ENCODE peak calls at places on chromosomes 12 and 14, in eight cellular contexts. Q is neuronal stem cell, O is aorta, E is endodermal cell, M is BE2C, Y is stomach, T is Peyer's patch, J is ovary. R is an unnamed sample. For H3K4me1, the result is how much of the 10 kb centered on the place peaks cover.

GRCh38 chr12:27911397-27911796 is 61.1 kb downstream of the PTHLH start:
- DNase-seq in Q (no peak), O (no peak), E (no peak), M (no peak), Y (no peak), T (no peak), J (no peak), R (no peak)

GRCh38 chr14:99596071-99596627 is 7.9 kb downstream of the CCDC85C start:
- DNase-seq in Q (no peak), O (no peak), E (no peak), M (peak), Y (peak), T (no peak), J (no peak), R (no peak)

GRCh38 chr14:40796168-40796567 is 810.5 kb upstream of the LRFN5 start:
- DNase-seq in Q (no peak), O (no peak), E (no peak), M (no peak), Y (no peak), T (no peak), J (no peak), R (no peak)

GRCh38 chr14:55889124-55889523 is 229.1 kb upstream of the PELI2 start:
- DNase-seq in Q (no peak), O (no peak), E (no peak), M (no peak), Y (peak), T (peak), J (no peak), R (no peak)

GRCh38 chr14:22059201-22059600 is 385.6 kb upstream of the OR4E1 start:
- DNase-seq in Q (no peak), O (no peak), E (no peak), M (no peak), Y (no peak), T (no peak), J (no peak), R (no peak)

GRCh38 chr12:3304436-3305135 is 186.4 kb upstream of the PRMT8 start:
- DNase-seq in Q (no peak), O (no peak), E (no peak), M (peak), Y (peak), T (no peak), J (no peak), R (no peak)

GRCh38 chr12:120725659-120726509 is at the start of gene ACADS:
- DNase-seq in Q (peak), O (peak), E (peak), M (peak), Y (peak), T (peak), J (peak), R (peak)

GRCh38 chr12:20314325-20314724 is 54.0 kb upstream of the PDE3A start:
- DNase-seq in Q (no peak), O (no peak), E (no peak), M (no peak), Y (no peak), T (no peak), J (no peak), R (no peak)

GRCh38 chr12:44780221-44780770 is 95.8 kb downstream of the NELL2 start:
- DNase-seq in Q (no peak), O (no peak), E (no peak), M (no peak), Y (no peak), T (no peak), J (no peak), R (no peak)

GRCh38 chr14:56752428-56752827 is 57.9 kb downstream of the OTX2 start:
- DNase-seq in Q (no peak), O (no peak), E (no peak), M (no peak), Y (no peak), T (no peak), J (no peak), R (no peak)

GRCh38 chr12:132490481-132491348 is 764 bp downstream of the FBRSL1 start:
- DNase-seq in Q (no peak), O (no peak), E (peak), M (no peak), Y (no peak), T (no peak), J (no peak), R (no peak)

GRCh38 chr12:3132636-3133409 is 55.6 kb downstream of the TSPAN9 start:
- DNase-seq in Q (no peak), O (peak), E (peak), M (peak), Y (no peak), T (no peak), J (no peak), R (no peak)

GRCh38 chr12:1611775-1612174 is 17.3 kb upstream of the WNT5B start:
- DNase-seq in Q (no peak), O (no peak), E (no peak), M (no peak), Y (no peak), T (no peak), J (no peak), R (no peak)

GRCh38 chr12:65649126-65649525 is 175.2 kb upstream of the HMGA2 start:
- DNase-seq in Q (no peak), O (no peak), E (no peak), M (no peak), Y (no peak), T (peak), J (no peak), R (peak)

GRCh38 chr12:26212356-26212755 is 17.0 kb downstream of the SSPN start:
- DNase-seq in Q (no peak), O (no peak), E (no peak), M (no peak), Y (no peak), T (no peak), J (no peak), R (no peak)

GRCh38 chr12:67067453-67068203 is 201.5 kb upstream of the CAND1 start:
- DNase-seq in Q (no peak), O (no peak), E (peak), M (no peak), Y (no peak), T (no peak), J (no peak), R (no peak)

GRCh38 chr12:114850853-114851252 is 166.9 kb upstream of the TBX3 start:
- DNase-seq in Q (no peak), O (no peak), E (no peak), M (no peak), Y (no peak), T (no peak), J (no peak), R (no peak)

GRCh38 chr12:80101126-80101525 is 1.8 kb downstream of the OTOGL start:
- DNase-seq in Q (no peak), O (no peak), E (no peak), M (no peak), Y (no peak), T (no peak), J (no peak), R (no peak)

GRCh38 chr12:96375841-96376249 is 24.4 kb downstream of the CDK17 start:
- DNase-seq in Q (no peak), O (no peak), E (no peak), M (no peak), Y (no peak), T (no peak), J (no peak), R (no peak)

GRCh38 chr12:64385019-64385418 is 5.5 kb downstream of the C12orf56 start:
- DNase-seq in Q (no peak), O (no peak), E (no peak), M (no peak), Y (no peak), T (no peak), J (no peak), R (no peak)

GRCh38 chr12:46370380-46370734 is 2.2 kb downstream of the SLC38A2 start:
- DNase-seq in Q (no peak), O (no peak), E (no peak), M (no peak), Y (no peak), T (no peak), J (no peak), R (no peak)

GRCh38 chr12:115451151-115451784 is 767.3 kb upstream of the TBX3 start:
- DNase-seq in Q (no peak), O (no peak), E (peak), M (peak), Y (no peak), T (no peak), J (no peak), R (no peak)

GRCh38 chr12:26188132-26188531 is 7.2 kb upstream of the SSPN start:
- DNase-seq in Q (no peak), O (no peak), E (no peak), M (no peak), Y (no peak), T (no peak), J (no peak), R (no peak)

GRCh38 chr14:55864890-55865655 is 253.1 kb upstream of the PELI2 start:
- DNase-seq in Q (no peak), O (no peak), E (peak), M (peak), Y (no peak), T (no peak), J (no peak), R (no peak)

GRCh38 chr14:20093442-20093841 is 17.1 kb upstream of the OR4K17 start:
- DNase-seq in Q (no peak), O (no peak), E (no peak), M (no peak), Y (no peak), T (no peak), J (no peak), R (no peak)

GRCh38 chr12:107610030-107610859 is 75.4 kb upstream of the PWP1 start:
- DNase-seq in Q (peak), O (no peak), E (peak), M (peak), Y (no peak), T (peak), J (no peak), R (no peak)

GRCh38 chr14:45793081-45793480 is 540.1 kb upstream of the MIS18BP1 start:
- DNase-seq in Q (no peak), O (no peak), E (no peak), M (no peak), Y (peak), T (no peak), J (no peak), R (no peak)

GRCh38 chr12:58566599-58566998 is 353.7 kb downstream of the LRIG3 start:
- DNase-seq in Q (no peak), O (no peak), E (no peak), M (no peak), Y (no peak), T (no peak), J (no peak), R (no peak)

GRCh38 chr12:8770499-8770898 is 51.9 kb upstream of the A2ML1 start:
- DNase-seq in Q (no peak), O (no peak), E (no peak), M (no peak), Y (no peak), T (no peak), J (no peak), R (no peak)

GRCh38 chr12:94374124-94374523 is 85.5 kb downstream of the CEP83 start:
- DNase-seq in Q (no peak), O (no peak), E (no peak), M (no peak), Y (no peak), T (no peak), J (no peak), R (no peak)

GRCh38 chr12:77571127-77571526 is 259.6 kb upstream of the NAV3 start:
- DNase-seq in Q (no peak), O (no peak), E (no peak), M (no peak), Y (no peak), T (no peak), J (no peak), R (no peak)

GRCh38 chr12:104588048-104588942 is 131.5 kb downstream of the CHST11 start:
- DNase-seq in Q (no peak), O (no peak), E (no peak), M (no peak), Y (no peak), T (peak), J (no peak), R (no peak)

GRCh38 chr12:46831335-46832083 is 5.7 kb upstream of the SLC38A4 start:
- DNase-seq in Q (peak), O (peak), E (peak), M (no peak), Y (peak), T (no peak), J (no peak), R (no peak)

GRCh38 chr14:105861985-105862465 is 335.6 kb downstream of the TMEM121 start:
- DNase-seq in Q (no peak), O (no peak), E (peak), M (peak), Y (peak), T (peak), J (no peak), R (peak)

GRCh38 chr12:109544955-109545531 is 28.3 kb downstream of the MMAB start:
- DNase-seq in Q (no peak), O (no peak), E (no peak), M (peak), Y (no peak), T (no peak), J (no peak), R (no peak)

GRCh38 chr12:111434049-111434448 is 28.3 kb downstream of the SH2B3 start:
- DNase-seq in Q (no peak), O (no peak), E (no peak), M (no peak), Y (no peak), T (no peak), J (no peak), R (no peak)

GRCh38 chr12:111436266-111436665 is 30.5 kb downstream of the SH2B3 start:
- DNase-seq in Q (no peak), O (no peak), E (peak), M (no peak), Y (no peak), T (no peak), J (no peak), R (no peak)

GRCh38 chr12:111434680-111435338 is 29.1 kb downstream of the SH2B3 start:
- DNase-seq in Q (no peak), O (no peak), E (peak), M (no peak), Y (no peak), T (peak), J (peak), R (peak)

GRCh38 chr12:111436811-111437210 is 31.1 kb downstream of the SH2B3 start:
- DNase-seq in Q (no peak), O (no peak), E (peak), M (no peak), Y (no peak), T (no peak), J (no peak), R (no peak)

GRCh38 chr12:111435661-111436201 is 30.0 kb downstream of the SH2B3 start:
- DNase-seq in Q (no peak), O (no peak), E (peak), M (no peak), Y (no peak), T (no peak), J (no peak), R (no peak)
- H3K4me1 ChIP-seq in Q (under half), O (under half), E (under half), M (under half), Y (half or more), T (under half), J (under half), R (under half)

GRCh38 chr12:57476162-57476992 is 3.3 kb downstream of the ARHGAP9 start:
- DNase-seq in Q (no peak), O (peak), E (peak), M (no peak), Y (peak), T (peak), J (no peak), R (no peak)
- H3K4me1 ChIP-seq in Q (under half), O (under half), E (under half), M (under half), Y (under half), T (under half), J (under half), R (under half)

GRCh38 chr12:50547742-50548141 is 43.0 kb downstream of the DIP2B start:
- DNase-seq in Q (no peak), O (no peak), E (no peak), M (no peak), Y (no peak), T (no peak), J (no peak), R (no peak)
- H3K4me1 ChIP-seq in Q (under half), O (under half), E (under half), M (under half), Y (under half), T (under half), J (under half), R (under half)

GRCh38 chr14:67168110-67168441 is 21.2 kb upstream of the GARIN2 start:
- DNase-seq in Q (no peak), O (no peak), E (no peak), M (no peak), Y (no peak), T (no peak), J (no peak), R (no peak)

GRCh38 chr14:67166450-67166853 is 22.8 kb upstream of the GARIN2 start:
- DNase-seq in Q (peak), O (no peak), E (peak), M (peak), Y (no peak), T (peak), J (peak), R (no peak)

GRCh38 chr14:67172056-67172455 is 17.2 kb upstream of the GARIN2 start:
- DNase-seq in Q (no peak), O (no peak), E (no peak), M (no peak), Y (no peak), T (no peak), J (no peak), R (no peak)

GRCh38 chr14:67170706-67171105 is 18.5 kb upstream of the GARIN2 start:
- DNase-seq in Q (no peak), O (no peak), E (no peak), M (no peak), Y (no peak), T (no peak), J (no peak), R (no peak)

DNA sequence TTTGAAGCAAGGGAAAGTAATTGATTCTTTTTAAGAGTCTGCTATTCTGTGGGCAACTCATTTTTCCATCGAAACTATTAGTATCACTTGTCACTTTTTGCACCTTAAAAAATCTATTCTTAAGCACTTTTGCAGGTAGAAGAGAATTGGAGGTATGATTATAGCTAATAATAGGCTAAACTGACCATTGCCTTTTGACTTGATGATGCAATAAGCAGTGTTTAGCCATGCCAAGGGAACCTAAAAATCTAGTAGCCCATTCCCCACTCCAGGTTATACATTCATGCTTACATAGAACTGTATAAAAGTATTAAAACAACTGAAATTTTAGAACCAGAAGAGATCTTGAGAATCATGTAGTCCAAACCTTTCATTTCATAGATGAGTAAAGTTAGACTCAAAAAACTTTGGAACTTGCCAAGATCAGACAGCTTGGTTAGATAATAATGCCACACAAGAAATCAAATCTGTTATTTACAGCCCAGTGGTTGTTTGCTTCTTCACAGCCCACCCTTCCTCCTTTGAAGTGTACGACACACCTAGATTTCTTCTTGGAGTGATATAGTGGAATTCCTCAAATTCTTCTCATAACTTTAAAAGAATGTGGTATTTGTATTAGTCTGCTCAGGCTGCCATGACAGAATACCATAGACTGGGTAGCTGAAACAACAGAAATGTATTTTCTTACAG is 21.7 kb upstream of the GARIN2 start:
- DNase-seq in Q (no peak), O (no peak), E (no peak), M (no peak), Y (no peak), T (no peak), J (no peak), R (no peak)
- H3K4me1 ChIP-seq in Q (under half), O (under half), E (under half), M (under half), Y (under half), T (under half), J (under half), R (under half)

GRCh38 chr14:24995016-24995415 is 54.9 kb downstream of the STXBP6 start:
- DNase-seq in Q (no peak), O (no peak), E (no peak), M (no peak), Y (no peak), T (no peak), J (no peak), R (no peak)

GRCh38 chr14:24993631-24994030 is 56.3 kb downstream of the STXBP6 start:
- DNase-seq in Q (no peak), O (no peak), E (no peak), M (no peak), Y (no peak), T (no peak), J (no peak), R (no peak)

GRCh38 chr14:24999157-24999556 is 50.8 kb downstream of the STXBP6 start:
- DNase-seq in Q (no peak), O (no peak), E (no peak), M (no peak), Y (no peak), T (no peak), J (no peak), R (no peak)

GRCh38 chr14:24997335-24997734 is 52.6 kb downstream of the STXBP6 start:
- DNase-seq in Q (no peak), O (no peak), E (no peak), M (no peak), Y (no peak), T (no peak), J (no peak), R (no peak)

GRCh38 chr14:24996930-24997329 is 53.0 kb downstream of the STXBP6 start:
- DNase-seq in Q (no peak), O (no peak), E (no peak), M (no peak), Y (no peak), T (no peak), J (no peak), R (no peak)
- H3K4me1 ChIP-seq in Q (under half), O (under half), E (under half), M (under half), Y (under half), T (under half), J (under half), R (under half)

DNA sequence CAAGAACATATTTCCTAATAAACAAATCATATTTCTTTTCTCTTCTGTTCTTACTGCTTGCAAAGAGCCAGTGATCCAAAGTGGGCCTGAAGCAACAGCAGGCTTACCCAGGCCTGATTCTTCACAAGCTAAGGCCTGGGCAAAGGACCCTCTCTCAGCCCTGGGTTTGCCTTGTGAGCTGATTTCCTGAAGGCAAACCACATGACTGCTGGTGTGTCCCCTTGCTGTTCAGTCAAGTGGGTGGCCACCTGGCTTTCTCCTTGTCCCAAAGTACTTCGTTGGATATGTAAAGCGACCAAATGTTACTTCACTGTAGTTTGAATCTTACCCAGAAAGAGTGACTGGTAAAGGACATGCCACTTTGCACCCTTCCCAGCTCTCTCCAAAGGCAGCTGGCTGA is 392.9 kb downstream of the ZFP36L1 start:
- DNase-seq in Q (no peak), O (no peak), E (no peak), M (no peak), Y (no peak), T (peak), J (no peak), R (no peak)
- H3K4me1 ChIP-seq in Q (under half), O (under half), E (under half), M (under half), Y (under half), T (under half), J (under half), R (under half)

GRCh38 chr12:72549184-72549583 is 277.0 kb downstream of the TRHDE start:
- DNase-seq in Q (no peak), O (no peak), E (no peak), M (no peak), Y (no peak), T (no peak), J (no peak), R (no peak)
- H3K4me1 ChIP-seq in Q (under half), O (under half), E (under half), M (under half), Y (under half), T (under half), J (under half), R (under half)

GRCh38 chr12:53622724-53623123 is 3.5 kb downstream of the ATF7 start:
- DNase-seq in Q (no peak), O (no peak), E (no peak), M (no peak), Y (no peak), T (no peak), J (no peak), R (no peak)
- H3K4me1 ChIP-seq in Q (under half), O (under half), E (under half), M (under half), Y (under half), T (under half), J (under half), R (half or more)